ENCODE peak calls at places on chromosomes 3 and 15, in eight cellular contexts. R is suprapubic skin, V is sigmoid colon, A is H1, X is esophagus muscularis mucosa, M is K562, L is ovary, E is SK-N-SH. N is an unnamed sample.

GRCh38 chr3:125103406-125103805 is 47.6 kb upstream of the HEG1 start:
- DNase-seq in A (no peak), R (no peak), L (no peak), E (no peak), V (no peak), X (no peak), M (no peak), N (no peak)

GRCh38 chr3:1600700-1601418 is 497.8 kb upstream of the CNTN4 start:
- DNase-seq in M (no peak), R (no peak), A (no peak), V (no peak), L (no peak), E (no peak), X (no peak), N (no peak)

GRCh38 chr3:71177375-71177774 is 406.2 kb downstream of the FOXP1 start:
- DNase-seq in R (no peak), E (no peak), M (no peak), A (no peak), V (no peak), L (no peak), X (no peak), N (no peak)

GRCh38 chr3:190281308-190282051 is 40.8 kb downstream of the CLDN1 start:
- DNase-seq in L (peak), A (no peak), E (no peak), M (no peak), R (no peak), X (no peak), V (no peak), N (no peak)

GRCh38 chr15:95557226-95558046 is 773.1 kb upstream of the NR2F2 start:
- DNase-seq in X (no peak), M (peak), R (no peak), E (no peak), V (no peak), A (no peak), L (peak), N (no peak)

GRCh38 chr3:42216820-42217416 is 49.1 kb downstream of the CCK start:
- DNase-seq in M (no peak), L (no peak), A (no peak), V (no peak), E (no peak), R (no peak), X (no peak), N (no peak)

GRCh38 chr15:74889882-74890768 is at the start of gene MPI:
- DNase-seq in E (peak), M (peak), R (peak), X (peak), V (peak), L (peak), A (no peak), N (peak)

GRCh38 chr3:46609074-46609735 is 3.1 kb upstream of the FAM240A start:
- DNase-seq in E (no peak), R (no peak), L (no peak), V (no peak), M (no peak), X (peak), A (no peak), N (no peak)

GRCh38 chr15:68599153-68599545 is 20.4 kb downstream of the CORO2B start:
- DNase-seq in X (no peak), L (no peak), V (no peak), A (no peak), M (no peak), E (no peak), R (no peak), N (no peak)
- H3K4me3 ChIP-seq in X (no peak), L (no peak), V (no peak), A (no peak), M (no peak), E (no peak), R (no peak), N (no peak)

DNA sequence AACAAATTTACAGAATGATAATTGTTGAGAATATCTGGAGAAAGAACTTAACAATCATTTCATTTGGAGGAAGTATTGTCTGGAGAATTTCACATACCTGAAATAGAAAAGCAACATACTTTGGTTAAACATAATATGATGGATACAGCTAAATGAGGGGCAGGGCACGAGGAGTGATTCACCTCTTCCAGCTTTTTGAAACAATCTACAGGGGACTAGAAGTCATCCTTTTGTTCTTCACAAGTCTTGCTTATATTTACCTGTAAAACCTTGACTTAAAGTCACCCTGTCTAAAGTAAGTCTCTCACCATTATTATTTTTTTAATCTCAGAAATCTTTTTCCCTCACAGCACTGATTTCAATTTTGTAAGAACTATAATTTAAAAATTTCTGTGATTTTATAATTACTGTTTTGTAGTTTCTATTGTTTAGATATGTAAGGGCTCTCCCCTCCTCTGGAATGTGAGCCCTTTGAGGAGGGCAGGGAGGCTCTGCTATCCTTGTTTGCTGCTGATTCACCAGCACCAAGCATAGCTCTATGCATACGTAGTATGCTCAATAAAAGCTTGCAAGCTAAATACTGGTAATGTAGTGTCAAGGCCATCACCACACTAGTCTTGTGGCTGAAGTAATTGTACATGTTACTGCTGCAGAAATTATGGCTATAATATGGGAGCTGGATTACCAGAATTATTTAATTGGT is 193.9 kb upstream of the THRB start:
- DNase-seq in E (no peak), V (no peak), L (no peak), M (no peak), A (no peak), X (no peak), R (no peak), N (no peak)
- TF ChIP-seq EP300 in E (no peak), V (no peak), L (no peak), M (no peak), A (no peak), X (no peak), R (no peak), N (no peak)

DNA sequence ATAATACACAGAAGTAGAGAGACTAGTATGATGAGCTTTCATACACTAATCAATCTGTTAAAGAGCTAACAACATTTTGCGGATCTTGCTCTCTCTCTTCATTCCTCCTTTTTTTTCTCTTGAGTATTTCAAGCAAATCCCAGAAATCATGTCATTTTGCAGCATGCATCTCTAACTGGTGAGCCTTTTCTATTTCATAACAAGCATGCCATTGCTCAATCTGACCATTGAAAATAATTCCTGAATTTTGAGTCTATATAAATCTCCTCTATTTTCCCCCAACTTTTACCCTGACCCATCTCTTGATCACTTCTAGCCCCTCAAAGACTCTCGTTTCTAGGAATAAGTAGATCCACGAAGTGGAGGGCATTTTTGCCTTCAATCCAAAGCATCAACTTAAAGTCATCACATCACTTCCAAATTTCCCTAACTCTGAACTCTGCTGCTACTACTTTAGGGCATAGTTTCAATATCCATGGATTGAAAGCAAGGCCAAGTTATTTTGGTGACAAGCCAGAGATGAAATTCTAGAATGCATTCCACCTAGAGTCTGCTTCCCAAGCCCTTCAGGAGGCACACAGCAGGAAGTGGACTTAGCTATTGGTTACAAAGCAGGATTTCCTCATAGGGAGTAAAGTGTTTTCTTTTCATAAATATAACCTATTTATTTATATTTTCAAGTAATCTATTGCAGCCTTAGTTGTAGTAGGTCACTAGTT is 253.5 kb upstream of the ZPLD1 start:
- DNase-seq in V (no peak), R (no peak), A (no peak), L (no peak), M (no peak), E (no peak), X (no peak), N (no peak)
- H3K4me3 ChIP-seq in V (no peak), R (no peak), A (no peak), L (no peak), M (no peak), E (no peak), X (no peak), N (no peak)

GRCh38 chr15:56099311-56099710 is 105.9 kb upstream of the NEDD4 start:
- DNase-seq in E (no peak), V (no peak), L (no peak), M (no peak), R (no peak), A (no peak), X (no peak), N (no peak)

GRCh38 chr15:56098230-56098899 is 105.0 kb upstream of the NEDD4 start:
- DNase-seq in V (no peak), E (no peak), R (no peak), X (no peak), M (no peak), L (no peak), A (no peak), N (no peak)

GRCh38 chr15:56095406-56095805 is 102.0 kb upstream of the NEDD4 start:
- DNase-seq in L (no peak), A (no peak), V (no peak), E (no peak), M (no peak), X (no peak), R (no peak), N (no peak)
- TF ChIP-seq EP300 in L (no peak), A (no peak), V (no peak), E (no peak), M (no peak), X (no peak), R (no peak), N (no peak)